ENCODE peak calls at places on chromosomes 6 and 20, in five cellular contexts. One of them, this sample, is unnamed.
A peak's percentile ranks its signal among the peaks of the same experiment; 100 is the strongest.

GRCh38 chr6:43060034-43060754 is 763 bp downstream of the KLC4 start:
- DNase-seq in progenitor cell of endocrine pancreas: no peak
- DNase-seq in left lung: peak; percentile 62
- DNase-seq in GM12865: no peak
- DNase-seq in AG04450: no peak
- DNase-seq in this sample: no peak

GRCh38 chr6:168368063-168368835 is 48.7 kb upstream of the DACT2 start:
- DNase-seq in AG04450: no peak
- DNase-seq in progenitor cell of endocrine pancreas: no peak
- DNase-seq in GM12865: no peak
- DNase-seq in left lung: no peak
- DNase-seq in this sample: no peak

GRCh38 chr6:109867970-109868358 is 110.1 kb upstream of the GPR6 start:
- DNase-seq in AG04450: no peak
- DNase-seq in progenitor cell of endocrine pancreas: no peak
- DNase-seq in left lung: no peak
- DNase-seq in GM12865: no peak
- DNase-seq in this sample: no peak

GRCh38 chr6:118860880-118861279 is 33.1 kb upstream of the ASF1A start:
- DNase-seq in AG04450: no peak
- DNase-seq in GM12865: no peak
- DNase-seq in progenitor cell of endocrine pancreas: no peak
- DNase-seq in left lung: no peak
- DNase-seq in this sample: no peak

GRCh38 chr6:150263765-150264415 is 104.9 kb upstream of the IYD start:
- DNase-seq in left lung: no peak
- DNase-seq in progenitor cell of endocrine pancreas: no peak
- DNase-seq in GM12865: peak; percentile 33
- DNase-seq in AG04450: no peak
- DNase-seq in this sample: no peak

GRCh38 chr6:5025911-5026819 is 22.3 kb upstream of the RPP40 start:
- DNase-seq in AG04450: no peak
- DNase-seq in GM12865: no peak
- DNase-seq in left lung: peak; percentile 62
- DNase-seq in progenitor cell of endocrine pancreas: peak; percentile 31
- DNase-seq in this sample: no peak

GRCh38 chr6:30690403-30691207 is at the start of gene NRM:
- DNase-seq in left lung: peak; percentile 91
- DNase-seq in AG04450: no peak
- DNase-seq in GM12865: peak; percentile 84
- DNase-seq in progenitor cell of endocrine pancreas: peak; percentile 69
- DNase-seq in this sample: peak; percentile 87

GRCh38 chr6:124877468-124877867 is 84.8 kb upstream of the RNF217 start:
- DNase-seq in progenitor cell of endocrine pancreas: no peak
- DNase-seq in GM12865: no peak
- DNase-seq in left lung: no peak
- DNase-seq in AG04450: no peak
- DNase-seq in this sample: no peak

GRCh38 chr6:134735461-134735860 is 214.4 kb downstream of the ALDH8A1 start:
- DNase-seq in left lung: no peak
- DNase-seq in AG04450: no peak
- DNase-seq in progenitor cell of endocrine pancreas: no peak
- DNase-seq in GM12865: no peak
- DNase-seq in this sample: no peak

GRCh38 chr20:45905505-45906079 is 6.4 kb downstream of the PLTP start:
- DNase-seq in progenitor cell of endocrine pancreas: no peak
- DNase-seq in AG04450: no peak
- DNase-seq in GM12865: no peak
- DNase-seq in left lung: no peak
- DNase-seq in this sample: no peak

GRCh38 chr6:28866342-28867077 is 57.3 kb downstream of the TRIM27 start:
- DNase-seq in AG04450: no peak
- DNase-seq in GM12865: peak; percentile 75
- DNase-seq in progenitor cell of endocrine pancreas: peak; percentile 59
- DNase-seq in left lung: peak; percentile 80
- DNase-seq in this sample: peak; percentile 37

GRCh38 chr20:33585413-33585812 is 76.7 kb upstream of the C20orf144 start:
- DNase-seq in left lung: no peak
- DNase-seq in GM12865: no peak
- DNase-seq in progenitor cell of endocrine pancreas: no peak
- DNase-seq in AG04450: no peak
- DNase-seq in this sample: no peak

GRCh38 chr6:104799134-104799657 is 60.5 kb downstream of the HACE1 start:
- DNase-seq in left lung: no peak
- DNase-seq in GM12865: no peak
- DNase-seq in progenitor cell of endocrine pancreas: no peak
- DNase-seq in AG04450: no peak
- DNase-seq in this sample: no peak

GRCh38 chr6:42260972-42261371 is 43.3 kb upstream of the MRPS10 start:
- DNase-seq in progenitor cell of endocrine pancreas: peak; percentile 26
- DNase-seq in left lung: no peak
- DNase-seq in AG04450: no peak
- DNase-seq in GM12865: peak; percentile 33
- DNase-seq in this sample: peak; percentile 79

GRCh38 chr20:62603907-62604785 is 38.2 kb upstream of the SLCO4A1 start:
- DNase-seq in left lung: no peak
- DNase-seq in AG04450: no peak
- DNase-seq in progenitor cell of endocrine pancreas: no peak
- DNase-seq in GM12865: no peak
- DNase-seq in this sample: no peak

GRCh38 chr20:1819311-1820136 is 75.7 kb upstream of the SIRPA start:
- DNase-seq in AG04450: no peak
- DNase-seq in GM12865: no peak
- DNase-seq in left lung: no peak
- DNase-seq in progenitor cell of endocrine pancreas: no peak
- DNase-seq in this sample: no peak

GRCh38 chr6:113172531-113172966 is 684.6 kb upstream of the MARCKS start:
- DNase-seq in left lung: no peak
- DNase-seq in GM12865: no peak
- DNase-seq in AG04450: no peak
- DNase-seq in progenitor cell of endocrine pancreas: no peak
- DNase-seq in this sample: no peak

GRCh38 chr20:57049298-57049697 is 217.1 kb downstream of the BMP7 start:
- DNase-seq in left lung: no peak
- DNase-seq in GM12865: no peak
- DNase-seq in progenitor cell of endocrine pancreas: no peak
- DNase-seq in AG04450: no peak
- DNase-seq in this sample: no peak

GRCh38 chr20:57043669-57044268 is 222.7 kb downstream of the BMP7 start:
- DNase-seq in AG04450: no peak
- DNase-seq in progenitor cell of endocrine pancreas: no peak
- DNase-seq in left lung: no peak
- DNase-seq in GM12865: no peak
- DNase-seq in this sample: no peak

GRCh38 chr20:57048027-57048869 is 218.2 kb downstream of the BMP7 start:
- DNase-seq in GM12865: peak; percentile 38
- DNase-seq in AG04450: no peak
- DNase-seq in left lung: no peak
- DNase-seq in progenitor cell of endocrine pancreas: peak; percentile 33
- DNase-seq in this sample: peak; percentile 68

GRCh38 chr20:57051096-57051495 is 215.3 kb downstream of the BMP7 start:
- DNase-seq in AG04450: no peak
- DNase-seq in left lung: no peak
- DNase-seq in progenitor cell of endocrine pancreas: no peak
- DNase-seq in GM12865: no peak
- DNase-seq in this sample: no peak

GRCh38 chr20:57047281-57048026 is 219.0 kb downstream of the BMP7 start:
- DNase-seq in progenitor cell of endocrine pancreas: no peak
- DNase-seq in GM12865: no peak
- DNase-seq in AG04450: no peak
- DNase-seq in left lung: no peak
- DNase-seq in this sample: no peak
- TF ChIP-seq CTCF in progenitor cell of endocrine pancreas: peak; percentile 34
- TF ChIP-seq CTCF in GM12865: no peak
- TF ChIP-seq CTCF in AG04450: no peak
- TF ChIP-seq CTCF in left lung: no peak
- TF ChIP-seq CTCF in this sample: no peak

DNA sequence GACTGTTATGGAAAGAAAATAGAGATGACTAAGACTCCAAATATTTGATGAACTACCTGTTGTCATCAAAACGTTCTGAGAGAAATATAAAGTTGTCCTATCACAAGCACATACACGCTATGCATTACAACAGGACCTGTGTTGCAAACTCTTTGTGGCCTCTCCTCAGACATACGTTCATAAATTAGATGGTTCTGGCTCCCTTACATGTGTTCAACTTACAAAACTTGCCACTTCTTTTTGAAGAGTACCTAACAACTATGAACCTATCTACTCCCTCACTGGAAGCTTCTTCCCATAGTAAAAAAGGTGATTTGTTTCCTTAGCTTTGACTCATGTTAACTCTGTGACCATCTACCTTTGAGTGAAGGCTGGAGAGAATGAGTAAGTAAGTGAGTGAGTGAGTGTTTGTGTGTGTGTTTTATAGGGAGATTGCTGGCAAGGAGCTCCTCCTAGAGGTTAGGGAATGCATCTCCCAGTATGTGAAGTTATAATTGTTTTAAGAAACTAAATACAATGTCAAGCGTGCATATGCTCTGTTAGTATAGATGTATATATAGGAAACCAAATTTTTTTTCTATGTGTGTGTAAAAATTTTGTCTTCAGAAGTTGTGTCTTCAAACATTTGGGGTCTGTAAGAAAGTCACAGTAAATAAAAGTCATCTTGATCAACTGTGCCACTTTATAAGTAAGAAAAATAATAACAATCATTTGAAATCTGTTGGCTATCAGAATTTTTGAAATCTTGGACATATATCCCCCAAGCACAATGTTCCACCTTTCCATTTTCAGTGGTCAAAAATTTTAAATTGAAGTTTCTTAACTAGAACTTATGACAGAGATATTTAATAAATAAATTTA is 1211.1 kb upstream of the GJE1 start:
- DNase-seq in AG04450: peak; percentile 51
- DNase-seq in GM12865: peak; percentile 64
- DNase-seq in left lung: no peak
- DNase-seq in progenitor cell of endocrine pancreas: no peak
- DNase-seq in this sample: peak; percentile 12
- TF ChIP-seq CTCF in AG04450: peak; percentile 82
- TF ChIP-seq CTCF in GM12865: peak; percentile 65
- TF ChIP-seq CTCF in left lung: peak; percentile 31
- TF ChIP-seq CTCF in progenitor cell of endocrine pancreas: peak; percentile 80
- TF ChIP-seq CTCF in this sample: peak; percentile 59

GRCh38 chr6:53410508-53411258 is 61.9 kb upstream of the ELOVL5 start:
- DNase-seq in GM12865: peak; percentile 66
- DNase-seq in AG04450: no peak
- DNase-seq in progenitor cell of endocrine pancreas: no peak
- DNase-seq in left lung: peak; percentile 37
- DNase-seq in this sample: peak; percentile 52
- TF ChIP-seq CTCF in GM12865: peak; percentile 85
- TF ChIP-seq CTCF in AG04450: peak; percentile 78
- TF ChIP-seq CTCF in progenitor cell of endocrine pancreas: peak; percentile 23
- TF ChIP-seq CTCF in left lung: peak; percentile 44
- TF ChIP-seq CTCF in this sample: peak; percentile 95

GRCh38 chr6:151376440-151376839 is 14.9 kb downstream of the ZBTB2 start:
- DNase-seq in GM12865: no peak
- DNase-seq in AG04450: no peak
- DNase-seq in progenitor cell of endocrine pancreas: no peak
- DNase-seq in left lung: no peak
- DNase-seq in this sample: no peak
- TF ChIP-seq CTCF in GM12865: no peak
- TF ChIP-seq CTCF in AG04450: peak; percentile 5
- TF ChIP-seq CTCF in progenitor cell of endocrine pancreas: no peak
- TF ChIP-seq CTCF in left lung: no peak
- TF ChIP-seq CTCF in this sample: no peak

GRCh38 chr6:73614802-73615201 is 39.0 kb downstream of the SLC17A5 start:
- DNase-seq in progenitor cell of endocrine pancreas: no peak
- DNase-seq in AG04450: no peak
- DNase-seq in left lung: no peak
- DNase-seq in GM12865: no peak
- DNase-seq in this sample: no peak
- TF ChIP-seq CTCF in progenitor cell of endocrine pancreas: no peak
- TF ChIP-seq CTCF in AG04450: no peak
- TF ChIP-seq CTCF in left lung: no peak
- TF ChIP-seq CTCF in GM12865: no peak
- TF ChIP-seq CTCF in this sample: no peak

DNA sequence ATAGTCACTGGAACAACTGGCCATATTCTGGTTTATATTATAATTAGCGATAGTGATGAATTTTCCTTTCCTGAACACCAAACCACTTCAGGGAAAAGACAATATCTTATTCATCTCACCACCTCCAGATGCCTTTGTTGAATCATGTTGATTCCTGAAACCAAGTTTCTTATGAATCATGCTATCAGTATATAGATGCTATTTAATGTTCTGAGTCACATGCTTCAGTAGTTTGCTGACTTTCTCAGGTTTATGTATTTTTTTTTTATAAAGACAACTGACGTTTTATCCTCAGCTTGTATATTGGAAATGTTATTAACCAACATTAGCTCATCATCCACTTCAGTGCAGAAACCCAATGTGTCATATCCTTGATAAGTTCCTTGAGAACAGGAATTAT is 710.2 kb upstream of the POU3F2 start:
- DNase-seq in left lung: no peak
- DNase-seq in progenitor cell of endocrine pancreas: no peak
- DNase-seq in AG04450: no peak
- DNase-seq in GM12865: no peak
- DNase-seq in this sample: no peak
- TF ChIP-seq CTCF in left lung: no peak
- TF ChIP-seq CTCF in progenitor cell of endocrine pancreas: no peak
- TF ChIP-seq CTCF in AG04450: no peak
- TF ChIP-seq CTCF in GM12865: no peak
- TF ChIP-seq CTCF in this sample: no peak

GRCh38 chr6:39902786-39903465 is 31.3 kb downstream of the MOCS1 start:
- DNase-seq in AG04450: no peak
- DNase-seq in left lung: no peak
- DNase-seq in GM12865: no peak
- DNase-seq in progenitor cell of endocrine pancreas: no peak
- DNase-seq in this sample: no peak
- TF ChIP-seq CTCF in AG04450: peak; percentile 4
- TF ChIP-seq CTCF in left lung: no peak
- TF ChIP-seq CTCF in GM12865: no peak
- TF ChIP-seq CTCF in progenitor cell of endocrine pancreas: no peak
- TF ChIP-seq CTCF in this sample: no peak

DNA sequence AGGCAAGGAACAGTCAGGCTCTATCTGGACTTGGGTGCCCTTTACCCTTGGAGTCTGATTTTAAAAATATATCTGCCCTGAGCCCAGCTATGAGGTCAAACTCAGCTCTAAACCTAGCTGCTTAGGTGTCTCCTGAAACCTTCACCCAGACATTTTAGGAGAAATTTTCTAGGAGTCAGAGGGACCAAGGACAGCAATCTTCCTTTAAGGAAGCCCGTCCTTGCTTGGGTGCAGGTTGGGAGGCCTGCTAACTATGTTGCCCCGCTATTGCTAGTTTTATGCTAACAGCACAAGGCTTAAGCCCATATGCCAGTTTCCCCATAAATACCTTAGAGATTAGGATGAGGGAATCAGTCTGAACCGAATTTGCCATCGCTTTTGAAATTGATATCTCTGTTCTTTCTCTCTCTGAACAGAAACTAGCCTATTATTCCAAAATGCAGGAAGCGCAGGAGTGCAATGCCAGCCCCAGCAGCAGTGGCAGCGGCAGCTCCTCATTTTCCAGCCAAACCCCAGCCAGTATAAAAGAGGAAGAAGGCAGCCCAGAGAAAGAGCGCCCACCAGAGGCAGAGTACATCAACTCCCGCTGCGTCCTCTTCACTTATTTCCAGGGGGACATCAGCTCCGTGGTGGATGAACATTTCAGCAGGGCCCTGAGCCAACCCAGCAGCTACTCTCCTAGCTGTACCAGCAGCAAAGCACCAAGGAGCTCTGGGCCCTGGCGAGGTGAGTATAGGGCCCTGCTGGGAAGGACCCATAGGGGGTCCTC is 2.6 kb downstream of the VGLL2 start:
- DNase-seq in AG04450: no peak
- DNase-seq in progenitor cell of endocrine pancreas: no peak
- DNase-seq in left lung: no peak
- DNase-seq in GM12865: no peak
- DNase-seq in this sample: peak; percentile 34
- TF ChIP-seq CTCF in AG04450: no peak
- TF ChIP-seq CTCF in progenitor cell of endocrine pancreas: peak; percentile 44
- TF ChIP-seq CTCF in left lung: no peak
- TF ChIP-seq CTCF in GM12865: peak; percentile 12
- TF ChIP-seq CTCF in this sample: peak; percentile 11